ENCODE peak calls at places on chromosomes 2 and 18, in six cellular contexts. One of them, this sample, is unnamed.

GRCh38 chr18:36580874-36581750 is 247.7 kb downstream of the TPGS2 start:
- DNase-seq in EH: peak; percentile 91
- DNase-seq in occipital lobe: no peak
- DNase-seq in activated CD8-positive, alpha-beta memory T cell treated with anti-CD3 and anti-CD28 coated beads for 1 hour: no peak
- DNase-seq in activated naive CD8-positive, alpha-beta T cell treated with anti-CD3 and anti-CD28 coated beads, Interleukin-2, amount 10 ng/mL, durations not matched to agents 7 days and 5 days: no peak
- DNase-seq in NCI-H446: no peak
- DNase-seq in this sample: peak; percentile 85

GRCh38 chr2:37781028-37781427 is 109.6 kb upstream of the CDC42EP3 start:
- DNase-seq in NCI-H446: no peak
- DNase-seq in occipital lobe: no peak
- DNase-seq in activated CD8-positive, alpha-beta memory T cell treated with anti-CD3 and anti-CD28 coated beads for 1 hour: no peak
- DNase-seq in activated naive CD8-positive, alpha-beta T cell treated with anti-CD3 and anti-CD28 coated beads, Interleukin-2, amount 10 ng/mL, durations not matched to agents 7 days and 5 days: no peak
- DNase-seq in EH: peak; percentile 88
- DNase-seq in this sample: no peak

GRCh38 chr2:26938399-26938798 is 32.0 kb upstream of the MAPRE3 start:
- DNase-seq in EH: peak; percentile 26
- DNase-seq in activated naive CD8-positive, alpha-beta T cell treated with anti-CD3 and anti-CD28 coated beads, Interleukin-2, amount 10 ng/mL, durations not matched to agents 7 days and 5 days: no peak
- DNase-seq in NCI-H446: no peak
- DNase-seq in occipital lobe: no peak
- DNase-seq in activated CD8-positive, alpha-beta memory T cell treated with anti-CD3 and anti-CD28 coated beads for 1 hour: no peak
- DNase-seq in this sample: no peak

GRCh38 chr2:23347516-23348481 is 37.2 kb upstream of the KLHL29 start:
- DNase-seq in EH: no peak
- DNase-seq in occipital lobe: no peak
- DNase-seq in activated naive CD8-positive, alpha-beta T cell treated with anti-CD3 and anti-CD28 coated beads, Interleukin-2, amount 10 ng/mL, durations not matched to agents 7 days and 5 days: no peak
- DNase-seq in NCI-H446: no peak
- DNase-seq in activated CD8-positive, alpha-beta memory T cell treated with anti-CD3 and anti-CD28 coated beads for 1 hour: no peak
- DNase-seq in this sample: no peak

GRCh38 chr18:49921278-49922037 is 108.1 kb upstream of the ACAA2 start:
- DNase-seq in activated CD8-positive, alpha-beta memory T cell treated with anti-CD3 and anti-CD28 coated beads for 1 hour: no peak
- DNase-seq in EH: peak; percentile 59
- DNase-seq in occipital lobe: no peak
- DNase-seq in NCI-H446: no peak
- DNase-seq in activated naive CD8-positive, alpha-beta T cell treated with anti-CD3 and anti-CD28 coated beads, Interleukin-2, amount 10 ng/mL, durations not matched to agents 7 days and 5 days: no peak
- DNase-seq in this sample: peak; percentile 12

GRCh38 chr2:35741556-35741955 is 614.0 kb upstream of the CRIM1 start:
- DNase-seq in activated naive CD8-positive, alpha-beta T cell treated with anti-CD3 and anti-CD28 coated beads, Interleukin-2, amount 10 ng/mL, durations not matched to agents 7 days and 5 days: no peak
- DNase-seq in activated CD8-positive, alpha-beta memory T cell treated with anti-CD3 and anti-CD28 coated beads for 1 hour: no peak
- DNase-seq in occipital lobe: no peak
- DNase-seq in NCI-H446: no peak
- DNase-seq in EH: no peak
- DNase-seq in this sample: no peak

GRCh38 chr2:151975460-151976414 is 123.1 kb downstream of the CACNB4 start:
- DNase-seq in NCI-H446: no peak
- DNase-seq in activated CD8-positive, alpha-beta memory T cell treated with anti-CD3 and anti-CD28 coated beads for 1 hour: no peak
- DNase-seq in occipital lobe: no peak
- DNase-seq in EH: no peak
- DNase-seq in activated naive CD8-positive, alpha-beta T cell treated with anti-CD3 and anti-CD28 coated beads, Interleukin-2, amount 10 ng/mL, durations not matched to agents 7 days and 5 days: no peak
- DNase-seq in this sample: no peak

GRCh38 chr2:43758738-43759137 is 15.1 kb upstream of the DYNC2LI1 start:
- DNase-seq in activated naive CD8-positive, alpha-beta T cell treated with anti-CD3 and anti-CD28 coated beads, Interleukin-2, amount 10 ng/mL, durations not matched to agents 7 days and 5 days: no peak
- DNase-seq in NCI-H446: no peak
- DNase-seq in EH: peak; percentile 61
- DNase-seq in occipital lobe: no peak
- DNase-seq in activated CD8-positive, alpha-beta memory T cell treated with anti-CD3 and anti-CD28 coated beads for 1 hour: no peak
- DNase-seq in this sample: no peak

GRCh38 chr2:12167525-12168317 is 421.3 kb downstream of the LPIN1 start:
- DNase-seq in activated CD8-positive, alpha-beta memory T cell treated with anti-CD3 and anti-CD28 coated beads for 1 hour: no peak
- DNase-seq in EH: no peak
- DNase-seq in NCI-H446: no peak
- DNase-seq in activated naive CD8-positive, alpha-beta T cell treated with anti-CD3 and anti-CD28 coated beads, Interleukin-2, amount 10 ng/mL, durations not matched to agents 7 days and 5 days: no peak
- DNase-seq in occipital lobe: peak; percentile 15
- DNase-seq in this sample: peak; percentile 86

GRCh38 chr18:55547705-55548056 is 40.3 kb downstream of the TCF4 start:
- DNase-seq in EH: no peak
- DNase-seq in activated CD8-positive, alpha-beta memory T cell treated with anti-CD3 and anti-CD28 coated beads for 1 hour: no peak
- DNase-seq in activated naive CD8-positive, alpha-beta T cell treated with anti-CD3 and anti-CD28 coated beads, Interleukin-2, amount 10 ng/mL, durations not matched to agents 7 days and 5 days: no peak
- DNase-seq in occipital lobe: no peak
- DNase-seq in NCI-H446: no peak
- DNase-seq in this sample: no peak

GRCh38 chr18:55406374-55407045 is 181.5 kb downstream of the TCF4 start:
- DNase-seq in occipital lobe: no peak
- DNase-seq in EH: no peak
- DNase-seq in activated CD8-positive, alpha-beta memory T cell treated with anti-CD3 and anti-CD28 coated beads for 1 hour: no peak
- DNase-seq in activated naive CD8-positive, alpha-beta T cell treated with anti-CD3 and anti-CD28 coated beads, Interleukin-2, amount 10 ng/mL, durations not matched to agents 7 days and 5 days: no peak
- DNase-seq in NCI-H446: peak; percentile 86
- DNase-seq in this sample: no peak

GRCh38 chr2:10331702-10332401 is 29.1 kb downstream of the HPCAL1 start:
- DNase-seq in activated naive CD8-positive, alpha-beta T cell treated with anti-CD3 and anti-CD28 coated beads, Interleukin-2, amount 10 ng/mL, durations not matched to agents 7 days and 5 days: no peak
- DNase-seq in EH: no peak
- DNase-seq in NCI-H446: no peak
- DNase-seq in occipital lobe: no peak
- DNase-seq in activated CD8-positive, alpha-beta memory T cell treated with anti-CD3 and anti-CD28 coated beads for 1 hour: no peak
- DNase-seq in this sample: no peak

GRCh38 chr18:31795747-31796146 is 35.1 kb upstream of the SLC25A52 start:
- DNase-seq in activated naive CD8-positive, alpha-beta T cell treated with anti-CD3 and anti-CD28 coated beads, Interleukin-2, amount 10 ng/mL, durations not matched to agents 7 days and 5 days: no peak
- DNase-seq in NCI-H446: no peak
- DNase-seq in EH: no peak
- DNase-seq in occipital lobe: no peak
- DNase-seq in activated CD8-positive, alpha-beta memory T cell treated with anti-CD3 and anti-CD28 coated beads for 1 hour: no peak
- DNase-seq in this sample: no peak

GRCh38 chr2:208015475-208015874 is 9.9 kb downstream of the PLEKHM3 start:
- DNase-seq in occipital lobe: no peak
- DNase-seq in activated CD8-positive, alpha-beta memory T cell treated with anti-CD3 and anti-CD28 coated beads for 1 hour: no peak
- DNase-seq in EH: no peak
- DNase-seq in NCI-H446: no peak
- DNase-seq in activated naive CD8-positive, alpha-beta T cell treated with anti-CD3 and anti-CD28 coated beads, Interleukin-2, amount 10 ng/mL, durations not matched to agents 7 days and 5 days: no peak
- DNase-seq in this sample: no peak

GRCh38 chr2:132438650-132439030 is 22.0 kb downstream of the GPR39 start:
- DNase-seq in EH: peak; percentile 98
- DNase-seq in activated CD8-positive, alpha-beta memory T cell treated with anti-CD3 and anti-CD28 coated beads for 1 hour: no peak
- DNase-seq in activated naive CD8-positive, alpha-beta T cell treated with anti-CD3 and anti-CD28 coated beads, Interleukin-2, amount 10 ng/mL, durations not matched to agents 7 days and 5 days: no peak
- DNase-seq in occipital lobe: no peak
- DNase-seq in NCI-H446: no peak
- DNase-seq in this sample: peak; percentile 77

GRCh38 chr2:202185816-202186221 is 52.6 kb downstream of the SUMO1 start:
- DNase-seq in occipital lobe: no peak
- DNase-seq in activated CD8-positive, alpha-beta memory T cell treated with anti-CD3 and anti-CD28 coated beads for 1 hour: no peak
- DNase-seq in NCI-H446: no peak
- DNase-seq in activated naive CD8-positive, alpha-beta T cell treated with anti-CD3 and anti-CD28 coated beads, Interleukin-2, amount 10 ng/mL, durations not matched to agents 7 days and 5 days: no peak
- DNase-seq in EH: peak; percentile 87
- DNase-seq in this sample: peak; percentile 50